ENCODE peak calls at places on chromosomes 4 and X, in five cellular contexts. One of them, this sample, is unnamed.

GRCh38 chr4:63717384-63717783 is 691.9 kb downstream of the TECRL start:
- DNase-seq in effector memory CD4-positive, alpha-beta T cell: no peak
- DNase-seq in mucosa of gallbladder: no peak
- DNase-seq in GM04503: no peak
- DNase-seq in AG10803: no peak
- DNase-seq in this sample: no peak

GRCh38 chr4:173415885-173416658 is 17.2 kb upstream of the SCRG1 start:
- DNase-seq in effector memory CD4-positive, alpha-beta T cell: no peak
- DNase-seq in mucosa of gallbladder: peak
- DNase-seq in GM04503: no peak
- DNase-seq in AG10803: no peak
- DNase-seq in this sample: no peak

GRCh38 chrX:100939336-100939735 is 10.6 kb upstream of the XKRX start:
- DNase-seq in effector memory CD4-positive, alpha-beta T cell: no peak
- DNase-seq in mucosa of gallbladder: no peak
- DNase-seq in GM04503: no peak
- DNase-seq in AG10803: no peak
- DNase-seq in this sample: no peak

GRCh38 chr4:121072080-121072835 is at the start of gene NDNF:
- DNase-seq in effector memory CD4-positive, alpha-beta T cell: peak
- DNase-seq in mucosa of gallbladder: peak
- DNase-seq in GM04503: no peak
- DNase-seq in AG10803: peak
- DNase-seq in this sample: no peak

GRCh38 chr4:53693909-53694308 is 102.6 kb upstream of the LNX1 start:
- DNase-seq in effector memory CD4-positive, alpha-beta T cell: no peak
- DNase-seq in mucosa of gallbladder: no peak
- DNase-seq in GM04503: no peak
- DNase-seq in AG10803: no peak
- DNase-seq in this sample: no peak

GRCh38 chrX:24479924-24480722 is 15.0 kb downstream of the PDK3 start:
- DNase-seq in effector memory CD4-positive, alpha-beta T cell: peak
- DNase-seq in mucosa of gallbladder: peak
- DNase-seq in GM04503: no peak
- DNase-seq in AG10803: no peak
- DNase-seq in this sample: peak

GRCh38 chr4:7289619-7290018 is 97.3 kb downstream of the SORCS2 start:
- DNase-seq in effector memory CD4-positive, alpha-beta T cell: no peak
- DNase-seq in mucosa of gallbladder: no peak
- DNase-seq in GM04503: no peak
- DNase-seq in AG10803: no peak
- DNase-seq in this sample: no peak

GRCh38 chr4:77367638-77368037 is 210.6 kb downstream of the CCNG2 start:
- DNase-seq in effector memory CD4-positive, alpha-beta T cell: no peak
- DNase-seq in mucosa of gallbladder: no peak
- DNase-seq in GM04503: no peak
- DNase-seq in AG10803: no peak
- DNase-seq in this sample: no peak

GRCh38 chrX:140163376-140164159 is 198.2 kb upstream of the CXorf66 start:
- DNase-seq in effector memory CD4-positive, alpha-beta T cell: no peak
- DNase-seq in mucosa of gallbladder: no peak
- DNase-seq in GM04503: peak
- DNase-seq in AG10803: peak
- DNase-seq in this sample: no peak

GRCh38 chr4:40481977-40482376 is 146.8 kb downstream of the CHRNA9 start:
- DNase-seq in effector memory CD4-positive, alpha-beta T cell: no peak
- DNase-seq in mucosa of gallbladder: no peak
- DNase-seq in GM04503: no peak
- DNase-seq in AG10803: no peak
- DNase-seq in this sample: no peak

GRCh38 chr4:138952405-138952804 is 63.2 kb upstream of the NOCT start:
- DNase-seq in effector memory CD4-positive, alpha-beta T cell: no peak
- DNase-seq in mucosa of gallbladder: no peak
- DNase-seq in GM04503: peak
- DNase-seq in AG10803: peak
- DNase-seq in this sample: no peak

GRCh38 chr4:31141141-31141811 is 421.1 kb downstream of the PCDH7 start:
- DNase-seq in effector memory CD4-positive, alpha-beta T cell: no peak
- DNase-seq in mucosa of gallbladder: no peak
- DNase-seq in GM04503: no peak
- DNase-seq in AG10803: no peak
- DNase-seq in this sample: no peak

GRCh38 chr4:70556856-70557255 is 35.2 kb upstream of the AMBN start:
- DNase-seq in effector memory CD4-positive, alpha-beta T cell: no peak
- DNase-seq in mucosa of gallbladder: no peak
- DNase-seq in GM04503: no peak
- DNase-seq in AG10803: peak
- DNase-seq in this sample: no peak

GRCh38 chrX:42976729-42977366 is 198.9 kb upstream of the PPP1R2C start:
- DNase-seq in effector memory CD4-positive, alpha-beta T cell: no peak
- DNase-seq in mucosa of gallbladder: peak
- DNase-seq in GM04503: no peak
- DNase-seq in AG10803: no peak
- DNase-seq in this sample: no peak

GRCh38 chr4:61911313-61911756 is 711.2 kb downstream of the ADGRL3 start:
- DNase-seq in effector memory CD4-positive, alpha-beta T cell: no peak
- DNase-seq in mucosa of gallbladder: no peak
- DNase-seq in GM04503: no peak
- DNase-seq in AG10803: no peak
- DNase-seq in this sample: no peak

GRCh38 chrX:74540635-74541249 is 73.7 kb downstream of the RLIM start:
- DNase-seq in effector memory CD4-positive, alpha-beta T cell: no peak
- DNase-seq in mucosa of gallbladder: no peak
- DNase-seq in GM04503: no peak
- DNase-seq in AG10803: no peak
- DNase-seq in this sample: no peak

This sample was measured in effector CD4-positive, alpha-beta T cell.